ENCODE peak calls at places on chromosomes 12 and 14, in six cellular contexts. One of them, this sample, is unnamed.

GRCh38 chr14:39680777-39681176 is 248.5 kb upstream of the FBXO33 start:
- DNase-seq in fibroblast of pulmonary artery: no peak
- DNase-seq in NCI-H510A treated with DMSO at 0.1 percent for 48 hours: no peak
- DNase-seq in endodermal cell: no peak
- DNase-seq in iris pigment epithelial cell: no peak
- DNase-seq in neural crest cell: no peak
- DNase-seq in this sample: no peak

GRCh38 chr12:14991069-14991468 is 18.2 kb downstream of the PDE6H start:
- DNase-seq in fibroblast of pulmonary artery: no peak
- DNase-seq in NCI-H510A treated with DMSO at 0.1 percent for 48 hours: no peak
- DNase-seq in endodermal cell: no peak
- DNase-seq in iris pigment epithelial cell: no peak
- DNase-seq in neural crest cell: no peak
- DNase-seq in this sample: no peak

GRCh38 chr14:64541261-64541970 is 875 bp downstream of the HSPA2 start:
- DNase-seq in fibroblast of pulmonary artery: no peak
- DNase-seq in NCI-H510A treated with DMSO at 0.1 percent for 48 hours: peak; percentile 83
- DNase-seq in endodermal cell: no peak
- DNase-seq in iris pigment epithelial cell: no peak
- DNase-seq in neural crest cell: no peak
- DNase-seq in this sample: no peak

GRCh38 chr14:92867246-92867925 is 55.6 kb upstream of the CHGA start:
- DNase-seq in fibroblast of pulmonary artery: no peak
- DNase-seq in NCI-H510A treated with DMSO at 0.1 percent for 48 hours: no peak
- DNase-seq in endodermal cell: no peak
- DNase-seq in iris pigment epithelial cell: no peak
- DNase-seq in neural crest cell: no peak
- DNase-seq in this sample: no peak

GRCh38 chr12:119683816-119684215 is 15.9 kb downstream of the PRKAB1 start:
- DNase-seq in fibroblast of pulmonary artery: no peak
- DNase-seq in NCI-H510A treated with DMSO at 0.1 percent for 48 hours: no peak
- DNase-seq in endodermal cell: peak; percentile 12
- DNase-seq in iris pigment epithelial cell: no peak
- DNase-seq in neural crest cell: no peak
- DNase-seq in this sample: no peak

GRCh38 chr12:113157218-113157859 is 7.8 kb downstream of the CFAP73 start:
- DNase-seq in fibroblast of pulmonary artery: no peak
- DNase-seq in NCI-H510A treated with DMSO at 0.1 percent for 48 hours: no peak
- DNase-seq in endodermal cell: no peak
- DNase-seq in iris pigment epithelial cell: no peak
- DNase-seq in neural crest cell: no peak
- DNase-seq in this sample: no peak

GRCh38 chr12:58764100-58764953 is 156.0 kb downstream of the LRIG3 start:
- DNase-seq in fibroblast of pulmonary artery: peak; percentile 34
- DNase-seq in NCI-H510A treated with DMSO at 0.1 percent for 48 hours: peak; percentile 44
- DNase-seq in endodermal cell: no peak
- DNase-seq in iris pigment epithelial cell: peak; percentile 66
- DNase-seq in neural crest cell: no peak
- DNase-seq in this sample: no peak

GRCh38 chr12:133145981-133146380 is 15.6 kb downstream of the ZNF10 start:
- DNase-seq in fibroblast of pulmonary artery: no peak
- DNase-seq in NCI-H510A treated with DMSO at 0.1 percent for 48 hours: no peak
- DNase-seq in endodermal cell: no peak
- DNase-seq in iris pigment epithelial cell: no peak
- DNase-seq in neural crest cell: no peak
- DNase-seq in this sample: no peak

GRCh38 chr14:103377522-103378041 is 7.6 kb upstream of the MARK3 start:
- DNase-seq in fibroblast of pulmonary artery: no peak
- DNase-seq in NCI-H510A treated with DMSO at 0.1 percent for 48 hours: no peak
- DNase-seq in endodermal cell: no peak
- DNase-seq in iris pigment epithelial cell: no peak
- DNase-seq in neural crest cell: no peak
- DNase-seq in this sample: no peak

GRCh38 chr12:66304296-66304915 is 2.1 kb downstream of the HELB start:
- DNase-seq in fibroblast of pulmonary artery: no peak
- DNase-seq in NCI-H510A treated with DMSO at 0.1 percent for 48 hours: no peak
- DNase-seq in endodermal cell: no peak
- DNase-seq in iris pigment epithelial cell: no peak
- DNase-seq in neural crest cell: no peak
- DNase-seq in this sample: no peak

GRCh38 chr14:91996951-91997371 is 42.9 kb downstream of the TRIP11 start:
- DNase-seq in fibroblast of pulmonary artery: peak; percentile 78
- DNase-seq in NCI-H510A treated with DMSO at 0.1 percent for 48 hours: peak; percentile 34
- DNase-seq in endodermal cell: no peak
- DNase-seq in iris pigment epithelial cell: peak; percentile 71
- DNase-seq in neural crest cell: no peak
- DNase-seq in this sample: no peak

GRCh38 chr14:96052541-96053105 is 13.5 kb downstream of the C14orf132 start:
- DNase-seq in fibroblast of pulmonary artery: no peak
- DNase-seq in NCI-H510A treated with DMSO at 0.1 percent for 48 hours: no peak
- DNase-seq in endodermal cell: no peak
- DNase-seq in iris pigment epithelial cell: no peak
- DNase-seq in neural crest cell: no peak
- DNase-seq in this sample: no peak

GRCh38 chr12:63164911-63165310 is 13.9 kb upstream of the AVPR1A start:
- DNase-seq in fibroblast of pulmonary artery: no peak
- DNase-seq in NCI-H510A treated with DMSO at 0.1 percent for 48 hours: peak; percentile 83
- DNase-seq in endodermal cell: no peak
- DNase-seq in iris pigment epithelial cell: no peak
- DNase-seq in neural crest cell: no peak
- DNase-seq in this sample: no peak

GRCh38 chr14:95308073-95308472 is 11.6 kb downstream of the CLMN start:
- DNase-seq in fibroblast of pulmonary artery: no peak
- DNase-seq in NCI-H510A treated with DMSO at 0.1 percent for 48 hours: no peak
- DNase-seq in endodermal cell: no peak
- DNase-seq in iris pigment epithelial cell: no peak
- DNase-seq in neural crest cell: no peak
- DNase-seq in this sample: no peak

GRCh38 chr14:34201909-34202622 is 251.2 kb upstream of the EGLN3 start:
- DNase-seq in fibroblast of pulmonary artery: no peak
- DNase-seq in NCI-H510A treated with DMSO at 0.1 percent for 48 hours: no peak
- DNase-seq in endodermal cell: no peak
- DNase-seq in iris pigment epithelial cell: no peak
- DNase-seq in neural crest cell: no peak
- DNase-seq in this sample: no peak

GRCh38 chr12:47312794-47313426 is 233.2 kb upstream of the AMIGO2 start:
- DNase-seq in fibroblast of pulmonary artery: no peak
- DNase-seq in NCI-H510A treated with DMSO at 0.1 percent for 48 hours: no peak
- DNase-seq in endodermal cell: no peak
- DNase-seq in iris pigment epithelial cell: no peak
- DNase-seq in neural crest cell: no peak
- DNase-seq in this sample: no peak

GRCh38 chr14:60724080-60724618 is at the start of gene SIX4:
- DNase-seq in fibroblast of pulmonary artery: peak; percentile 78
- DNase-seq in NCI-H510A treated with DMSO at 0.1 percent for 48 hours: peak; percentile 96
- DNase-seq in endodermal cell: peak; percentile 95
- DNase-seq in iris pigment epithelial cell: peak; percentile 92
- DNase-seq in neural crest cell: peak; percentile 47
- DNase-seq in this sample: peak; percentile 73

GRCh38 chr12:129184066-129184695 is 330.9 kb downstream of the GLT1D1 start:
- DNase-seq in fibroblast of pulmonary artery: no peak
- DNase-seq in NCI-H510A treated with DMSO at 0.1 percent for 48 hours: no peak
- DNase-seq in endodermal cell: no peak
- DNase-seq in iris pigment epithelial cell: no peak
- DNase-seq in neural crest cell: no peak
- DNase-seq in this sample: no peak

GRCh38 chr14:42869681-42870080 is 1263.0 kb downstream of the LRFN5 start:
- DNase-seq in fibroblast of pulmonary artery: peak; percentile 24
- DNase-seq in NCI-H510A treated with DMSO at 0.1 percent for 48 hours: no peak
- DNase-seq in endodermal cell: no peak
- DNase-seq in iris pigment epithelial cell: peak; percentile 78
- DNase-seq in neural crest cell: no peak
- DNase-seq in this sample: no peak

GRCh38 chr14:99225804-99226203 is 46.2 kb downstream of the BCL11B start:
- DNase-seq in fibroblast of pulmonary artery: no peak
- DNase-seq in NCI-H510A treated with DMSO at 0.1 percent for 48 hours: no peak
- DNase-seq in endodermal cell: no peak
- DNase-seq in iris pigment epithelial cell: no peak
- DNase-seq in neural crest cell: no peak
- DNase-seq in this sample: no peak

GRCh38 chr14:100540141-100540925 is 46.9 kb downstream of the BEGAIN start:
- DNase-seq in fibroblast of pulmonary artery: no peak
- DNase-seq in NCI-H510A treated with DMSO at 0.1 percent for 48 hours: no peak
- DNase-seq in endodermal cell: peak; percentile 83
- DNase-seq in iris pigment epithelial cell: no peak
- DNase-seq in neural crest cell: peak; percentile 42
- DNase-seq in this sample: peak; percentile 86

GRCh38 chr12:78002878-78003277 is 172.2 kb downstream of the NAV3 start:
- DNase-seq in fibroblast of pulmonary artery: peak; percentile 49
- DNase-seq in NCI-H510A treated with DMSO at 0.1 percent for 48 hours: peak; percentile 56
- DNase-seq in endodermal cell: no peak
- DNase-seq in iris pigment epithelial cell: peak; percentile 38
- DNase-seq in neural crest cell: no peak
- DNase-seq in this sample: no peak

GRCh38 chr14:49594347-49595089 is 4.2 kb upstream of the LRR1 start:
- DNase-seq in fibroblast of pulmonary artery: peak; percentile 75
- DNase-seq in NCI-H510A treated with DMSO at 0.1 percent for 48 hours: no peak
- DNase-seq in endodermal cell: no peak
- DNase-seq in iris pigment epithelial cell: peak; percentile 92
- DNase-seq in neural crest cell: no peak
- DNase-seq in this sample: no peak

GRCh38 chr12:52506858-52507715 is 13.1 kb downstream of the KRT5 start:
- DNase-seq in fibroblast of pulmonary artery: peak; percentile 85
- DNase-seq in NCI-H510A treated with DMSO at 0.1 percent for 48 hours: peak; percentile 35
- DNase-seq in endodermal cell: peak; percentile 91
- DNase-seq in iris pigment epithelial cell: peak; percentile 84
- DNase-seq in neural crest cell: peak; percentile 3
- DNase-seq in this sample: no peak

GRCh38 chr14:92495041-92495440 is 18.5 kb upstream of the RIN3 start:
- DNase-seq in fibroblast of pulmonary artery: peak; percentile 60
- DNase-seq in NCI-H510A treated with DMSO at 0.1 percent for 48 hours: no peak
- DNase-seq in endodermal cell: peak; percentile 43
- DNase-seq in iris pigment epithelial cell: peak; percentile 96
- DNase-seq in neural crest cell: no peak
- DNase-seq in this sample: no peak

GRCh38 chr14:85471156-85471555 is 58.8 kb upstream of the FLRT2 start:
- DNase-seq in fibroblast of pulmonary artery: peak; percentile 74
- DNase-seq in NCI-H510A treated with DMSO at 0.1 percent for 48 hours: no peak
- DNase-seq in endodermal cell: no peak
- DNase-seq in iris pigment epithelial cell: peak; percentile 81
- DNase-seq in neural crest cell: no peak
- DNase-seq in this sample: no peak

GRCh38 chr12:132946507-132946820 is 9.6 kb downstream of the ZNF605 start:
- DNase-seq in fibroblast of pulmonary artery: no peak
- DNase-seq in NCI-H510A treated with DMSO at 0.1 percent for 48 hours: no peak
- DNase-seq in endodermal cell: peak; percentile 31
- DNase-seq in iris pigment epithelial cell: no peak
- DNase-seq in neural crest cell: no peak
- DNase-seq in this sample: no peak

GRCh38 chr12:20525064-20525610 is 156.8 kb downstream of the PDE3A start:
- DNase-seq in fibroblast of pulmonary artery: peak; percentile 50
- DNase-seq in NCI-H510A treated with DMSO at 0.1 percent for 48 hours: no peak
- DNase-seq in endodermal cell: no peak
- DNase-seq in iris pigment epithelial cell: peak; percentile 88
- DNase-seq in neural crest cell: no peak
- DNase-seq in this sample: no peak

GRCh38 chr12:119457251-119457650 is 122.7 kb downstream of the CCDC60 start:
- DNase-seq in fibroblast of pulmonary artery: no peak
- DNase-seq in NCI-H510A treated with DMSO at 0.1 percent for 48 hours: peak; percentile 22
- DNase-seq in endodermal cell: no peak
- DNase-seq in iris pigment epithelial cell: no peak
- DNase-seq in neural crest cell: no peak
- DNase-seq in this sample: no peak

GRCh38 chr14:55301722-55302121 is 30.5 kb downstream of the FBXO34 start:
- DNase-seq in fibroblast of pulmonary artery: peak; percentile 39
- DNase-seq in NCI-H510A treated with DMSO at 0.1 percent for 48 hours: no peak
- DNase-seq in endodermal cell: no peak
- DNase-seq in iris pigment epithelial cell: peak; percentile 80
- DNase-seq in neural crest cell: no peak
- DNase-seq in this sample: no peak

GRCh38 chr14:64720190-64720589 is 16.0 kb downstream of the PLEKHG3 start:
- DNase-seq in fibroblast of pulmonary artery: no peak
- DNase-seq in NCI-H510A treated with DMSO at 0.1 percent for 48 hours: peak; percentile 93
- DNase-seq in endodermal cell: peak; percentile 44
- DNase-seq in iris pigment epithelial cell: peak; percentile 95
- DNase-seq in neural crest cell: no peak
- DNase-seq in this sample: no peak

GRCh38 chr14:76715927-76716200 is 45.4 kb upstream of the VASH1 start:
- DNase-seq in fibroblast of pulmonary artery: no peak
- DNase-seq in NCI-H510A treated with DMSO at 0.1 percent for 48 hours: no peak
- DNase-seq in endodermal cell: no peak
- DNase-seq in iris pigment epithelial cell: no peak
- DNase-seq in neural crest cell: no peak
- DNase-seq in this sample: no peak

GRCh38 chr14:22875003-22875747 is 3.6 kb downstream of the LRP10 start:
- DNase-seq in fibroblast of pulmonary artery: no peak
- DNase-seq in NCI-H510A treated with DMSO at 0.1 percent for 48 hours: no peak
- DNase-seq in endodermal cell: no peak
- DNase-seq in iris pigment epithelial cell: no peak
- DNase-seq in neural crest cell: no peak
- DNase-seq in this sample: no peak

GRCh38 chr14:64149921-64150320 is 144.2 kb downstream of the ESR2 start:
- DNase-seq in fibroblast of pulmonary artery: no peak
- DNase-seq in NCI-H510A treated with DMSO at 0.1 percent for 48 hours: no peak
- DNase-seq in endodermal cell: no peak
- DNase-seq in iris pigment epithelial cell: no peak
- DNase-seq in neural crest cell: no peak
- DNase-seq in this sample: no peak

GRCh38 chr14:86712727-86713126 is 1182.8 kb downstream of the FLRT2 start:
- DNase-seq in fibroblast of pulmonary artery: no peak
- DNase-seq in NCI-H510A treated with DMSO at 0.1 percent for 48 hours: no peak
- DNase-seq in endodermal cell: no peak
- DNase-seq in iris pigment epithelial cell: peak; percentile 1
- DNase-seq in neural crest cell: no peak
- DNase-seq in this sample: no peak

GRCh38 chr14:82806016-82806415 is 1272.4 kb upstream of the SEL1L start:
- DNase-seq in fibroblast of pulmonary artery: no peak
- DNase-seq in NCI-H510A treated with DMSO at 0.1 percent for 48 hours: no peak
- DNase-seq in endodermal cell: no peak
- DNase-seq in iris pigment epithelial cell: no peak
- DNase-seq in neural crest cell: no peak
- DNase-seq in this sample: no peak

GRCh38 chr12:45914090-45914489 is 76.3 kb downstream of the SCAF11 start:
- DNase-seq in fibroblast of pulmonary artery: peak; percentile 48
- DNase-seq in NCI-H510A treated with DMSO at 0.1 percent for 48 hours: no peak
- DNase-seq in endodermal cell: peak; percentile 75
- DNase-seq in iris pigment epithelial cell: peak; percentile 92
- DNase-seq in neural crest cell: no peak
- DNase-seq in this sample: no peak

GRCh38 chr14:106209745-106210144 is 683.4 kb downstream of the TMEM121 start:
- DNase-seq in fibroblast of pulmonary artery: no peak
- DNase-seq in NCI-H510A treated with DMSO at 0.1 percent for 48 hours: no peak
- DNase-seq in endodermal cell: no peak
- DNase-seq in iris pigment epithelial cell: no peak
- DNase-seq in neural crest cell: no peak
- DNase-seq in this sample: no peak

GRCh38 chr12:30286345-30286926 is 409.2 kb downstream of the IPO8 start:
- DNase-seq in fibroblast of pulmonary artery: peak; percentile 78
- DNase-seq in NCI-H510A treated with DMSO at 0.1 percent for 48 hours: no peak
- DNase-seq in endodermal cell: no peak
- DNase-seq in iris pigment epithelial cell: peak; percentile 53
- DNase-seq in neural crest cell: no peak
- DNase-seq in this sample: no peak